ENCODE peak calls at places on chromosomes 1 and 21, in eight cellular contexts. K is AG09309, S is amygdala, I is T47D, P is M059J, Z is HAP-1, L is tibial artery, Q is activated T-cell treated with anti-CD3 and anti-CD28 coated beads for 1 hour. U is an unnamed sample.

GRCh38 chr1:225881081-225882007 is 836 bp downstream of the TMEM63A start:
- DNase-seq in I (peak; percentile 73), L (peak; percentile 88), P (peak; percentile 83), Q (peak; percentile 49), K (no peak), S (no peak), Z (peak; percentile 56), U (no peak)

GRCh38 chr1:63813829-63814277 is 40.0 kb downstream of the ROR1 start:
- DNase-seq in I (no peak), K (no peak), Q (no peak), S (no peak), L (no peak), P (peak; percentile 80), Z (no peak), U (no peak)

GRCh38 chr1:59333626-59334277 is 36.9 kb downstream of the FGGY start:
- DNase-seq in Q (no peak), S (no peak), P (peak; percentile 26), L (no peak), K (no peak), I (no peak), Z (no peak), U (no peak)

GRCh38 chr1:53122847-53123461 is 19.5 kb downstream of the SLC1A7 start:
- DNase-seq in L (no peak), K (no peak), I (no peak), S (no peak), Z (no peak), Q (no peak), P (no peak), U (no peak)

GRCh38 chr1:92473781-92474495 is 12.8 kb downstream of the GFI1 start:
- DNase-seq in Q (no peak), S (no peak), Z (no peak), L (no peak), K (no peak), I (no peak), P (no peak), U (no peak)

GRCh38 chr1:7770620-7770938 is 517 bp upstream of the VAMP3 start:
- DNase-seq in Z (no peak), Q (no peak), L (no peak), S (no peak), K (no peak), P (no peak), I (no peak), U (no peak)

GRCh38 chr1:112698366-112699310 is 8.3 kb downstream of the RHOC start:
- DNase-seq in S (no peak), Z (peak; percentile 54), K (no peak), Q (no peak), L (no peak), P (peak; percentile 51), I (no peak), U (no peak)

GRCh38 chr21:34743831-34744230 is 75.0 kb downstream of the CLIC6 start:
- DNase-seq in L (peak; percentile 70), S (no peak), Z (no peak), P (peak; percentile 93), I (no peak), Q (no peak), K (peak; percentile 88), U (no peak)

GRCh38 chr1:206829875-206830274 is 35.5 kb upstream of the IL20 start:
- DNase-seq in I (no peak), L (no peak), K (no peak), S (no peak), Q (no peak), Z (no peak), P (no peak), U (no peak)

GRCh38 chr1:173474097-173474779 is 2.9 kb upstream of the PRDX6 start:
- DNase-seq in Q (no peak), K (no peak), L (no peak), I (no peak), S (no peak), Z (no peak), P (no peak), U (no peak)

GRCh38 chr1:78627321-78627720 is 7.1 kb downstream of the IFI44L start:
- DNase-seq in P (peak; percentile 48), I (no peak), S (no peak), Z (no peak), L (no peak), Q (no peak), K (no peak), U (no peak)

GRCh38 chr21:34986561-34987533 is 62.3 kb downstream of the RUNX1 start:
- DNase-seq in I (no peak), P (peak; percentile 98), Q (peak; percentile 40), Z (no peak), K (peak; percentile 57), L (no peak), S (no peak), U (peak; percentile 27)

GRCh38 chr21:45485686-45486442 is 56.4 kb downstream of the SLC19A1 start:
- DNase-seq in P (no peak), I (no peak), K (no peak), L (no peak), S (no peak), Q (no peak), Z (no peak), U (no peak)

GRCh38 chr1:234913771-234914170 is 214.9 kb downstream of the TOMM20 start:
- DNase-seq in Q (no peak), P (no peak), K (no peak), Z (no peak), L (peak; percentile 65), I (no peak), S (no peak), U (no peak)

GRCh38 chr21:37446552-37446951 is 80.0 kb downstream of the DYRK1A start:
- DNase-seq in I (no peak), K (no peak), P (no peak), S (no peak), Q (no peak), Z (no peak), L (no peak), U (no peak)

GRCh38 chr1:15154480-15155036 is 1.0 kb downstream of the TMEM51 start:
- DNase-seq in K (no peak), P (no peak), I (no peak), S (no peak), L (peak; percentile 66), Q (no peak), Z (peak; percentile 72), U (no peak)

GRCh38 chr1:150110066-150110465 is 39.6 kb upstream of the PLEKHO1 start:
- DNase-seq in I (no peak), Q (no peak), Z (no peak), S (no peak), L (no peak), P (no peak), K (no peak), U (no peak)

GRCh38 chr1:25529518-25530347 is 13.7 kb upstream of the LDLRAP1 start:
- DNase-seq in Z (no peak), S (no peak), K (no peak), Q (no peak), L (no peak), I (no peak), P (no peak), U (no peak)

GRCh38 chr1:85464497-85465098 is 361 bp downstream of the DDAH1 start:
- DNase-seq in I (peak; percentile 45), P (peak; percentile 86), Q (no peak), S (peak; percentile 70), L (peak; percentile 82), Z (peak; percentile 81), K (no peak), U (peak; percentile 67)

GRCh38 chr21:45156459-45156858 is 82.1 kb downstream of the ADARB1 start:
- DNase-seq in Q (no peak), S (no peak), P (no peak), K (no peak), I (no peak), L (no peak), Z (no peak), U (no peak)